ENCODE peak calls at places on chromosomes 12 and 14, in seven cellular contexts. One of them, this sample, is unnamed.

GRCh38 chr14:75279153-75279738 is 618 bp downstream of the FOS start:
- DNase-seq in NCI-H2081: peak; percentile 8
- DNase-seq in activated T-helper 9 cell treated with anti-CD3 and anti-CD28 coated beads, Interleukin-2, amount 50 U/mL, for 16 hours: no peak
- DNase-seq in Daoy: peak; percentile 40
- DNase-seq in GM04504: peak; percentile 24
- DNase-seq in HepG2: no peak
- DNase-seq in ELR: peak; percentile 69
- DNase-seq in this sample: no peak

GRCh38 chr12:107322063-107322462 is 228.7 kb upstream of the CRY1 start:
- DNase-seq in activated T-helper 9 cell treated with anti-CD3 and anti-CD28 coated beads, Interleukin-2, amount 50 U/mL, for 16 hours: no peak
- DNase-seq in Daoy: no peak
- DNase-seq in HepG2: no peak
- DNase-seq in GM04504: no peak
- DNase-seq in ELR: no peak
- DNase-seq in NCI-H2081: no peak
- DNase-seq in this sample: no peak

GRCh38 chr14:66482873-66483272 is 3.3 kb upstream of the CCDC196 start:
- DNase-seq in NCI-H2081: no peak
- DNase-seq in HepG2: no peak
- DNase-seq in GM04504: no peak
- DNase-seq in ELR: no peak
- DNase-seq in activated T-helper 9 cell treated with anti-CD3 and anti-CD28 coated beads, Interleukin-2, amount 50 U/mL, for 16 hours: no peak
- DNase-seq in Daoy: no peak
- DNase-seq in this sample: peak; percentile 0

GRCh38 chr14:77580964-77581505 is 35.4 kb downstream of the SPTLC2 start:
- DNase-seq in HepG2: no peak
- DNase-seq in NCI-H2081: no peak
- DNase-seq in Daoy: peak; percentile 20
- DNase-seq in ELR: peak; percentile 67
- DNase-seq in GM04504: peak; percentile 47
- DNase-seq in activated T-helper 9 cell treated with anti-CD3 and anti-CD28 coated beads, Interleukin-2, amount 50 U/mL, for 16 hours: no peak
- DNase-seq in this sample: no peak

GRCh38 chr14:36647827-36648753 is 13.6 kb upstream of the PAX9 start:
- DNase-seq in Daoy: peak; percentile 89
- DNase-seq in NCI-H2081: peak; percentile 37
- DNase-seq in ELR: peak; percentile 23
- DNase-seq in HepG2: peak; percentile 61
- DNase-seq in activated T-helper 9 cell treated with anti-CD3 and anti-CD28 coated beads, Interleukin-2, amount 50 U/mL, for 16 hours: no peak
- DNase-seq in GM04504: no peak
- DNase-seq in this sample: peak; percentile 48

GRCh38 chr12:94101902-94102660 is 46.3 kb upstream of the PLXNC1 start:
- DNase-seq in activated T-helper 9 cell treated with anti-CD3 and anti-CD28 coated beads, Interleukin-2, amount 50 U/mL, for 16 hours: peak; percentile 74
- DNase-seq in HepG2: peak; percentile 71
- DNase-seq in GM04504: peak; percentile 69
- DNase-seq in ELR: peak; percentile 94
- DNase-seq in Daoy: peak; percentile 88
- DNase-seq in NCI-H2081: peak; percentile 86
- DNase-seq in this sample: peak; percentile 64

GRCh38 chr12:103928736-103929050 is 1.5 kb upstream of the HSP90B1 start:
- DNase-seq in GM04504: no peak
- DNase-seq in HepG2: no peak
- DNase-seq in Daoy: no peak
- DNase-seq in NCI-H2081: no peak
- DNase-seq in activated T-helper 9 cell treated with anti-CD3 and anti-CD28 coated beads, Interleukin-2, amount 50 U/mL, for 16 hours: peak; percentile 29
- DNase-seq in ELR: no peak
- DNase-seq in this sample: no peak

GRCh38 chr12:75011120-75011519 is 198.5 kb downstream of the KCNC2 start:
- DNase-seq in Daoy: peak; percentile 47
- DNase-seq in ELR: peak; percentile 30
- DNase-seq in activated T-helper 9 cell treated with anti-CD3 and anti-CD28 coated beads, Interleukin-2, amount 50 U/mL, for 16 hours: peak; percentile 1
- DNase-seq in NCI-H2081: no peak
- DNase-seq in HepG2: no peak
- DNase-seq in GM04504: no peak
- DNase-seq in this sample: peak; percentile 38

GRCh38 chr14:32300146-32300545 is 29.0 kb upstream of the AKAP6 start:
- DNase-seq in ELR: no peak
- DNase-seq in NCI-H2081: no peak
- DNase-seq in activated T-helper 9 cell treated with anti-CD3 and anti-CD28 coated beads, Interleukin-2, amount 50 U/mL, for 16 hours: no peak
- DNase-seq in GM04504: no peak
- DNase-seq in HepG2: no peak
- DNase-seq in Daoy: no peak
- DNase-seq in this sample: no peak

GRCh38 chr12:131832393-131833231 is 4.4 kb downstream of the MMP17 start:
- DNase-seq in activated T-helper 9 cell treated with anti-CD3 and anti-CD28 coated beads, Interleukin-2, amount 50 U/mL, for 16 hours: no peak
- DNase-seq in HepG2: no peak
- DNase-seq in GM04504: peak; percentile 67
- DNase-seq in Daoy: peak; percentile 83
- DNase-seq in NCI-H2081: peak; percentile 72
- DNase-seq in ELR: peak; percentile 87
- DNase-seq in this sample: peak; percentile 33

GRCh38 chr12:100824476-100824875 is 29.9 kb downstream of the ANO4 start:
- DNase-seq in activated T-helper 9 cell treated with anti-CD3 and anti-CD28 coated beads, Interleukin-2, amount 50 U/mL, for 16 hours: no peak
- DNase-seq in NCI-H2081: no peak
- DNase-seq in Daoy: no peak
- DNase-seq in ELR: peak; percentile 4
- DNase-seq in HepG2: no peak
- DNase-seq in GM04504: no peak
- DNase-seq in this sample: no peak

GRCh38 chr12:25806271-25806670 is 152.2 kb upstream of the RASSF8 start:
- DNase-seq in ELR: peak; percentile 65
- DNase-seq in activated T-helper 9 cell treated with anti-CD3 and anti-CD28 coated beads, Interleukin-2, amount 50 U/mL, for 16 hours: no peak
- DNase-seq in Daoy: peak; percentile 37
- DNase-seq in GM04504: no peak
- DNase-seq in NCI-H2081: no peak
- DNase-seq in HepG2: no peak
- DNase-seq in this sample: peak; percentile 33

GRCh38 chr12:81095470-81096232 is 17.8 kb downstream of the ACSS3 start:
- DNase-seq in GM04504: no peak
- DNase-seq in NCI-H2081: no peak
- DNase-seq in ELR: peak; percentile 2
- DNase-seq in Daoy: no peak
- DNase-seq in HepG2: no peak
- DNase-seq in activated T-helper 9 cell treated with anti-CD3 and anti-CD28 coated beads, Interleukin-2, amount 50 U/mL, for 16 hours: no peak
- DNase-seq in this sample: no peak

GRCh38 chr12:66087365-66087943 is 43.1 kb downstream of the LLPH start:
- DNase-seq in activated T-helper 9 cell treated with anti-CD3 and anti-CD28 coated beads, Interleukin-2, amount 50 U/mL, for 16 hours: no peak
- DNase-seq in GM04504: peak; percentile 51
- DNase-seq in Daoy: peak; percentile 75
- DNase-seq in HepG2: peak; percentile 57
- DNase-seq in ELR: peak; percentile 80
- DNase-seq in NCI-H2081: peak; percentile 26
- DNase-seq in this sample: peak; percentile 60

GRCh38 chr14:68768316-68768715 is 24.6 kb downstream of the ZFP36L1 start:
- DNase-seq in HepG2: no peak
- DNase-seq in GM04504: no peak
- DNase-seq in ELR: no peak
- DNase-seq in activated T-helper 9 cell treated with anti-CD3 and anti-CD28 coated beads, Interleukin-2, amount 50 U/mL, for 16 hours: no peak
- DNase-seq in Daoy: no peak
- DNase-seq in NCI-H2081: no peak
- DNase-seq in this sample: no peak

GRCh38 chr12:126883737-126884136 is 1383.2 kb upstream of the TMEM132C start:
- DNase-seq in activated T-helper 9 cell treated with anti-CD3 and anti-CD28 coated beads, Interleukin-2, amount 50 U/mL, for 16 hours: no peak
- DNase-seq in GM04504: no peak
- DNase-seq in ELR: no peak
- DNase-seq in Daoy: no peak
- DNase-seq in NCI-H2081: no peak
- DNase-seq in HepG2: no peak
- DNase-seq in this sample: no peak

GRCh38 chr12:98803468-98804209 is 158.5 kb downstream of the APAF1 start:
- DNase-seq in activated T-helper 9 cell treated with anti-CD3 and anti-CD28 coated beads, Interleukin-2, amount 50 U/mL, for 16 hours: no peak
- DNase-seq in GM04504: no peak
- DNase-seq in HepG2: no peak
- DNase-seq in ELR: peak; percentile 33
- DNase-seq in NCI-H2081: no peak
- DNase-seq in Daoy: no peak
- DNase-seq in this sample: peak; percentile 1

This sample was measured in bronchial epithelial cell.